ENCODE peak calls at places on chromosomes 2 and 18, in eight cellular contexts. B, T, L, Y, Z, F, E and R are unnamed samples.

GRCh38 chr2:176636376-176636775 is 367.1 kb downstream of the MTX2 start:
- DNase-seq in B (no peak), T (no peak), L (no peak), Y (no peak), Z (no peak), F (no peak), E (peak), R (no peak)

GRCh38 chr2:134398300-134398699 is 144.4 kb downstream of the MGAT5 start:
- DNase-seq in B (no peak), T (no peak), L (no peak), Y (no peak), Z (peak), F (no peak), E (no peak), R (no peak)

GRCh38 chr2:88575051-88575450 is 52.2 kb downstream of the EIF2AK3 start:
- DNase-seq in B (no peak), T (no peak), L (no peak), Y (no peak), Z (peak), F (no peak), E (no peak), R (no peak)

GRCh38 chr2:189421644-189422043 is 19.6 kb upstream of the WDR75 start:
- DNase-seq in B (no peak), T (no peak), L (no peak), Y (no peak), Z (peak), F (no peak), E (no peak), R (no peak)

GRCh38 chr2:121634354-121635307 is 14.6 kb downstream of the CLASP1 start:
- DNase-seq in B (no peak), T (peak), L (no peak), Y (no peak), Z (peak), F (no peak), E (no peak), R (no peak)

GRCh38 chr18:58046087-58046793 is 2.2 kb downstream of the NEDD4L start:
- DNase-seq in B (no peak), T (peak), L (no peak), Y (no peak), Z (no peak), F (no peak), E (peak), R (no peak)

GRCh38 chr2:175181877-175182308 is 383 bp upstream of the ATP5MC3 start:
- DNase-seq in B (no peak), T (no peak), L (no peak), Y (no peak), Z (no peak), F (no peak), E (no peak), R (no peak)

GRCh38 chr18:13136056-13136688 is 82.4 kb upstream of the LDLRAD4 start:
- DNase-seq in B (no peak), T (peak), L (no peak), Y (peak), Z (peak), F (peak), E (peak), R (no peak)

GRCh38 chr2:240836781-240837467 is 16.9 kb upstream of the KIF1A start:
- DNase-seq in B (no peak), T (no peak), L (no peak), Y (no peak), Z (peak), F (no peak), E (no peak), R (no peak)

GRCh38 chr2:12007282-12007681 is 260.9 kb downstream of the LPIN1 start:
- DNase-seq in B (no peak), T (no peak), L (no peak), Y (no peak), Z (no peak), F (no peak), E (no peak), R (no peak)

GRCh38 chr2:210072493-210072892 is 70.1 kb downstream of the RPE start:
- DNase-seq in B (no peak), T (no peak), L (no peak), Y (no peak), Z (no peak), F (no peak), E (peak), R (no peak)

GRCh38 chr2:200348897-200349563 is 42.5 kb downstream of the SPATS2L start:
- DNase-seq in B (no peak), T (no peak), L (no peak), Y (no peak), Z (no peak), F (no peak), E (no peak), R (no peak)

GRCh38 chr18:70333757-70334156 is 44.9 kb downstream of the SOCS6 start:
- DNase-seq in B (no peak), T (no peak), L (peak), Y (no peak), Z (peak), F (no peak), E (no peak), R (no peak)

GRCh38 chr2:214731008-214731407 is 78.5 kb downstream of the BARD1 start:
- DNase-seq in B (no peak), T (no peak), L (no peak), Y (no peak), Z (no peak), F (no peak), E (no peak), R (no peak)

GRCh38 chr2:28539095-28539494 is 43.2 kb downstream of the PLB1 start:
- DNase-seq in B (no peak), T (no peak), L (no peak), Y (no peak), Z (no peak), F (no peak), E (no peak), R (no peak)

GRCh38 chr2:133674433-133675331 is 106.4 kb upstream of the NCKAP5 start:
- DNase-seq in B (no peak), T (peak), L (peak), Y (no peak), Z (peak), F (no peak), E (peak), R (no peak)

GRCh38 chr2:171629113-171629512 is 58.2 kb upstream of the DYNC1I2 start:
- DNase-seq in B (no peak), T (no peak), L (no peak), Y (no peak), Z (no peak), F (no peak), E (no peak), R (no peak)